ENCODE peak calls at places on chromosome 7, in four cellular contexts. N is foreskin fibroblast, I is left ventricle myocardium inferior, C is prostate gland. S is an unnamed sample.

GRCh38 chr7:102080003-102080361 is 206.7 kb upstream of the SH2B2 start:
- DNase-seq in N (no peak), I (no peak), C (no peak), S (no peak)

GRCh38 chr7:105219771-105220160 is 169.0 kb downstream of the SRPK2 start:
- DNase-seq in N (peak), I (no peak), C (no peak), S (peak)

GRCh38 chr7:151835636-151836035 is 41.3 kb downstream of the PRKAG2 start:
- DNase-seq in N (no peak), I (no peak), C (no peak), S (no peak)

GRCh38 chr7:116674508-116675173 is 2.6 kb downstream of the MET start:
- DNase-seq in N (no peak), I (no peak), C (no peak), S (no peak)

GRCh38 chr7:369981-370621 is 80.1 kb downstream of the FOXL3 start:
- DNase-seq in N (no peak), I (peak), C (no peak), S (no peak)

GRCh38 chr7:30924624-30925023 is 13.0 kb downstream of the AQP1 start:
- DNase-seq in N (no peak), I (peak), C (no peak), S (no peak)

GRCh38 chr7:21194936-21195335 is 232.9 kb upstream of the SP4 start:
- DNase-seq in N (no peak), I (no peak), C (no peak), S (no peak)

GRCh38 chr7:123647106-123647730 is 8.4 kb upstream of the LMOD2 start:
- DNase-seq in N (no peak), I (no peak), C (no peak), S (peak)

GRCh38 chr7:69374036-69374420 is 224.2 kb upstream of the AUTS2 start:
- DNase-seq in N (no peak), I (no peak), C (no peak), S (peak)

GRCh38 chr7:102304668-102305067 is 18.0 kb downstream of the SH2B2 start:
- DNase-seq in N (no peak), I (no peak), C (no peak), S (no peak)

GRCh38 chr7:117949232-117949631 is 76.0 kb upstream of the CTTNBP2 start:
- DNase-seq in N (no peak), I (no peak), C (no peak), S (no peak)

GRCh38 chr7:155225095-155225494 is 72.6 kb upstream of the INSIG1 start:
- DNase-seq in N (no peak), I (no peak), C (no peak), S (no peak)

GRCh38 chr7:134814730-134815364 is 35.4 kb downstream of the CALD1 start:
- DNase-seq in N (no peak), I (no peak), C (no peak), S (no peak)

GRCh38 chr7:30920584-30921539 is 9.2 kb downstream of the AQP1 start:
- DNase-seq in N (peak), I (peak), C (no peak), S (peak)

GRCh38 chr7:18408461-18408860 is 87.1 kb upstream of the HDAC9 start:
- DNase-seq in N (peak), I (no peak), C (no peak), S (peak)

GRCh38 chr7:24956021-24956420 is 24.0 kb downstream of the OSBPL3 start:
- DNase-seq in N (peak), I (no peak), C (no peak), S (no peak)

GRCh38 chr7:55546826-55547225 is 25.5 kb downstream of the VOPP1 start:
- DNase-seq in N (peak), I (peak), C (peak), S (peak)

GRCh38 chr7:104964626-104965236 is 49.3 kb upstream of the KMT2E start:
- DNase-seq in N (no peak), I (no peak), C (no peak), S (no peak)

GRCh38 chr7:119196183-119196582 is 971.7 kb downstream of the ANKRD7 start:
- DNase-seq in N (no peak), I (no peak), C (no peak), S (no peak)

GRCh38 chr7:130956417-130957139 is 222.6 kb upstream of the KLF14 start:
- DNase-seq in N (no peak), I (no peak), C (no peak), S (peak)

GRCh38 chr7:102898532-102898859 is 14.3 kb upstream of the LRRC17 start:
- DNase-seq in N (no peak), I (no peak), C (no peak), S (no peak)

GRCh38 chr7:85010306-85010705 is 176.6 kb downstream of the SEMA3D start:
- DNase-seq in N (no peak), I (no peak), C (no peak), S (no peak)

GRCh38 chr7:114921636-114922150 is at the start of gene MDFIC:
- DNase-seq in N (no peak), I (no peak), C (no peak), S (peak)

GRCh38 chr7:123154231-123154860 is 45.4 kb downstream of the SLC13A1 start:
- DNase-seq in N (peak), I (peak), C (peak), S (peak)

GRCh38 chr7:95840953-95841950 is 68.9 kb downstream of the DYNC1I1 start:
- DNase-seq in N (no peak), I (no peak), C (no peak), S (no peak)

GRCh38 chr7:1915956-1916620 is 246.0 kb downstream of the ELFN1 start:
- DNase-seq in N (no peak), I (no peak), C (no peak), S (no peak)

DNA sequence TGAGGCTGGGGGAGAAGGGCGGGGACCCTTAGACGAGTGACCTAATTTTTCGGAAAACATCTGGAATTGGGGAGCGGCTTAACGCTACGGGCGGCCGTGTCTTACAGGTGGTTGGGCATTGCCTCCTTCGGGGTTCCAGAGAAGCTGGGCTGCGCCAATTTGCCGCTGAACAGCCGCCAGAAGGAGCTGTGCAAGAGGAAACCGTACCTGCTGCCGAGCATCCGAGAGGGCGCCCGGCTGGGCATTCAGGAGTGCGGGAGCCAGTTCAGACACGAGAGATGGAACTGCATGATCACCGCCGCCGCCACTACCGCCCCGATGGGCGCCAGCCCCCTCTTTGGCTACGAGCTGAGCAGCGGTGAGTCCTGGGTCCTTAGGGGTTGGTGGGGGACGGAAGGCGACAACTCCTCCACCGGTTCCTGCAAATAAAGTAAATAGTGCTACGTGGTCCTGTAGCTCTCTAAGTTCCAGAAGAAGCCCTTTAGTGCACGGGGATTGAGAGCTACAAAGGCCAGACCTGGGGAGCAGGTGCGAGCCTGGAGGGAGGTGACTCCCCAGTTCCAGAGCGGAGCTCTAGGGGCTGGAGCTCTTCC is 756 bp downstream of the WNT16 start:
- DNase-seq in N (no peak), I (no peak), C (no peak), S (no peak)
- H3K4me3 ChIP-seq in N (peak), I (peak), C (peak), S (peak)

DNA sequence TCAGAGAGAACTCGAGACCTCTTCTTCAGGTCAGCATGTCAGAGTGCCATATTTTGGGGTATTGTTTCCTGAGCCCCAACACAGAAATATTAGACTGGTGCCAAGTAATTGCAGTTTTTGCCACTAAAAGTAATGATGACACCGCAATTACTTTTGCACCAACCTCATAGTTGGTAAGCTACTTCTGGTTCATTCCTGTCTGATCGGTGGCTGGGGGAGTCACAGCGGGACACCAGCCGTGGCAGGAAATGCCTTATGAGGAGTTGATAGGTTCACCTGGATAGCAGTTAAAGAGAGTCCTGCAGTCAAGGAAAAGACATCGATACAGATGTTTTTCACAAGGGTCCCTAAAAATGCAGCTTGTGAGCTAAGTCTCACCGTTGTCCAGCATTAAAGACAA is 23.9 kb upstream of the ATP6V0A4 start:
- DNase-seq in N (no peak), I (no peak), C (no peak), S (no peak)
- TF ChIP-seq CTCF in N (no peak), I (no peak), C (no peak), S (no peak)

GRCh38 chr7:13945670-13946069 is 43.8 kb downstream of the ETV1 start:
- DNase-seq in N (no peak), I (no peak), C (no peak), S (peak)
- H3K4me3 ChIP-seq in N (no peak), I (no peak), C (no peak), S (peak)

GRCh38 chr7:38453826-38454225 is 177.3 kb downstream of the AMPH start:
- DNase-seq in N (no peak), I (no peak), C (no peak), S (no peak)

GRCh38 chr7:38452615-38453014 is 178.6 kb downstream of the AMPH start:
- DNase-seq in N (peak), I (no peak), C (no peak), S (peak)

GRCh38 chr7:38453187-38453586 is 178.0 kb downstream of the AMPH start:
- DNase-seq in N (no peak), I (no peak), C (no peak), S (no peak)

GRCh38 chr7:38448842-38449241 is 175.4 kb upstream of the TARP start:
- DNase-seq in N (no peak), I (no peak), C (no peak), S (no peak)

GRCh38 chr7:38451840-38452239 is 178.4 kb upstream of the TARP start:
- DNase-seq in N (peak), I (no peak), C (no peak), S (peak)
- TF ChIP-seq CTCF in N (peak), I (peak), C (no peak), S (peak)

GRCh38 chr7:36158321-36158605 is 5.2 kb downstream of the EEPD1 start:
- DNase-seq in N (no peak), I (no peak), C (no peak), S (no peak)

GRCh38 chr7:36157506-36158320 is 4.7 kb downstream of the EEPD1 start:
- DNase-seq in N (no peak), I (no peak), C (no peak), S (no peak)

GRCh38 chr7:36154255-36155212 is 1.5 kb downstream of the EEPD1 start:
- DNase-seq in N (no peak), I (no peak), C (no peak), S (no peak)

GRCh38 chr7:36153571-36154097 is 580 bp downstream of the EEPD1 start:
- DNase-seq in N (no peak), I (no peak), C (peak), S (no peak)

DNA sequence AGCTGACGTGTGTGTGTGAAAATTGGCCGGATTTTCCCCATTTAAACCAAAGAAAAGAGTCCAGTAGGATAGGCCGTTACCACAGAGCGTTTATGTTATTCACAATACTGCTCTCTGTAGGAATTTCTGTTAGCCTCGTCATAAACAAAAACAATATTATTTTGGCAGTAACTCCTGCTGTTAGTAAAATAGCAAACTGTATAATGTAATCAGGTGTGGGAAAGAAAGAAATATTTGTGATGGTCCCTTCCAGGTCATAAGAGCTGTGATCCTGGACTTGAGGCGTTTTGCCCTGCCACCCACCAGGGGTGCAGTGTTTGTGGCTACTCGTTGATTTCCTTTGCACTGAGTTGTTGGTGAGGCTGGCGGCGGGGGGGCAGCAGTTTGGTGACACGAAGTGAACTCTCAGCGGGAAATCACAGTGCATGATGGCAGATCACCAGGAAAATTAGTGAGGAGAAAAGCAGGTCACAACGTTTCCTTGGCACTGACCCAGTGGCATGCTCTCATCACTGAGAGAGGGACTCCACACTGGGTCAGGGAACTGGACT is 2.8 kb downstream of the EEPD1 start:
- DNase-seq in N (no peak), I (peak), C (peak), S (no peak)
- H3K4me3 ChIP-seq in N (peak), I (peak), C (peak), S (no peak)